ENCODE peak calls at places on chromosomes 1 and 21, in eight cellular contexts. One of them, this sample, is unnamed.

GRCh38 chr1:2803086-2803930 is 1.8 kb upstream of the TTC34 start:
- DNase-seq in astrocyte of the spinal cord: no peak
- DNase-seq in aorta: peak
- DNase-seq in endodermal cell: no peak
- DNase-seq in foreskin fibroblast: no peak
- DNase-seq in K562: no peak
- DNase-seq in GM23338: no peak
- DNase-seq in pancreas: peak
- DNase-seq in this sample: no peak

GRCh38 chr1:153345187-153346066 is 3.2 kb downstream of the PGLYRP4 start:
- DNase-seq in astrocyte of the spinal cord: no peak
- DNase-seq in aorta: no peak
- DNase-seq in endodermal cell: no peak
- DNase-seq in foreskin fibroblast: no peak
- DNase-seq in K562: no peak
- DNase-seq in GM23338: no peak
- DNase-seq in pancreas: no peak
- DNase-seq in this sample: no peak

GRCh38 chr1:43492816-43493215 is 37.9 kb upstream of the PTPRF start:
- DNase-seq in astrocyte of the spinal cord: no peak
- DNase-seq in aorta: no peak
- DNase-seq in endodermal cell: no peak
- DNase-seq in foreskin fibroblast: peak
- DNase-seq in K562: no peak
- DNase-seq in GM23338: no peak
- DNase-seq in pancreas: no peak
- DNase-seq in this sample: no peak

GRCh38 chr1:63624911-63625310 is 31.7 kb downstream of the PGM1 start:
- DNase-seq in astrocyte of the spinal cord: peak
- DNase-seq in aorta: no peak
- DNase-seq in endodermal cell: no peak
- DNase-seq in foreskin fibroblast: peak
- DNase-seq in K562: no peak
- DNase-seq in GM23338: no peak
- DNase-seq in pancreas: no peak
- DNase-seq in this sample: no peak

GRCh38 chr1:185537601-185538000 is 196.6 kb upstream of the HMCN1 start:
- DNase-seq in astrocyte of the spinal cord: no peak
- DNase-seq in aorta: no peak
- DNase-seq in endodermal cell: no peak
- DNase-seq in foreskin fibroblast: no peak
- DNase-seq in K562: no peak
- DNase-seq in GM23338: no peak
- DNase-seq in pancreas: no peak
- DNase-seq in this sample: no peak

GRCh38 chr1:90339822-90340221 is 344.9 kb downstream of the ZNF326 start:
- DNase-seq in astrocyte of the spinal cord: no peak
- DNase-seq in aorta: no peak
- DNase-seq in endodermal cell: no peak
- DNase-seq in foreskin fibroblast: no peak
- DNase-seq in K562: no peak
- DNase-seq in GM23338: no peak
- DNase-seq in pancreas: no peak
- DNase-seq in this sample: no peak

GRCh38 chr1:33152685-33153432 is 29.0 kb downstream of the TRIM62 start:
- DNase-seq in astrocyte of the spinal cord: peak
- DNase-seq in aorta: peak
- DNase-seq in endodermal cell: peak
- DNase-seq in foreskin fibroblast: peak
- DNase-seq in K562: no peak
- DNase-seq in GM23338: peak
- DNase-seq in pancreas: no peak
- DNase-seq in this sample: no peak

GRCh38 chr1:201268604-201269151 is 14.6 kb upstream of the PKP1 start:
- DNase-seq in astrocyte of the spinal cord: peak
- DNase-seq in aorta: no peak
- DNase-seq in endodermal cell: peak
- DNase-seq in foreskin fibroblast: peak
- DNase-seq in K562: no peak
- DNase-seq in GM23338: no peak
- DNase-seq in pancreas: peak
- DNase-seq in this sample: peak

GRCh38 chr1:43822040-43822439 is 111.6 kb upstream of the ARTN start:
- DNase-seq in astrocyte of the spinal cord: peak
- DNase-seq in aorta: no peak
- DNase-seq in endodermal cell: no peak
- DNase-seq in foreskin fibroblast: peak
- DNase-seq in K562: no peak
- DNase-seq in GM23338: peak
- DNase-seq in pancreas: no peak
- DNase-seq in this sample: peak

GRCh38 chr1:156025873-156026272 is 5.1 kb upstream of the SSR2 start:
- DNase-seq in astrocyte of the spinal cord: peak
- DNase-seq in aorta: no peak
- DNase-seq in endodermal cell: peak
- DNase-seq in foreskin fibroblast: peak
- DNase-seq in K562: peak
- DNase-seq in GM23338: peak
- DNase-seq in pancreas: peak
- DNase-seq in this sample: no peak

GRCh38 chr1:245108251-245108650 is 46.5 kb upstream of the KIF26B start:
- DNase-seq in astrocyte of the spinal cord: no peak
- DNase-seq in aorta: no peak
- DNase-seq in endodermal cell: no peak
- DNase-seq in foreskin fibroblast: no peak
- DNase-seq in K562: no peak
- DNase-seq in GM23338: no peak
- DNase-seq in pancreas: no peak
- DNase-seq in this sample: no peak

GRCh38 chr1:198929961-198930599 is 291.2 kb downstream of the PTPRC start:
- DNase-seq in astrocyte of the spinal cord: peak
- DNase-seq in aorta: no peak
- DNase-seq in endodermal cell: no peak
- DNase-seq in foreskin fibroblast: peak
- DNase-seq in K562: no peak
- DNase-seq in GM23338: peak
- DNase-seq in pancreas: no peak
- DNase-seq in this sample: no peak

GRCh38 chr1:231139125-231139649 is 22.7 kb upstream of the TRIM67 start:
- DNase-seq in astrocyte of the spinal cord: peak
- DNase-seq in aorta: no peak
- DNase-seq in endodermal cell: no peak
- DNase-seq in foreskin fibroblast: peak
- DNase-seq in K562: no peak
- DNase-seq in GM23338: no peak
- DNase-seq in pancreas: no peak
- DNase-seq in this sample: peak

GRCh38 chr1:165960136-165960535 is 132.7 kb downstream of the UCK2 start:
- DNase-seq in astrocyte of the spinal cord: no peak
- DNase-seq in aorta: no peak
- DNase-seq in endodermal cell: no peak
- DNase-seq in foreskin fibroblast: peak
- DNase-seq in K562: no peak
- DNase-seq in GM23338: no peak
- DNase-seq in pancreas: no peak
- DNase-seq in this sample: no peak

GRCh38 chr1:115277276-115277675 is 60.8 kb downstream of the NGF start:
- DNase-seq in astrocyte of the spinal cord: peak
- DNase-seq in aorta: no peak
- DNase-seq in endodermal cell: no peak
- DNase-seq in foreskin fibroblast: peak
- DNase-seq in K562: no peak
- DNase-seq in GM23338: no peak
- DNase-seq in pancreas: no peak
- DNase-seq in this sample: no peak

GRCh38 chr21:16195896-16196443 is 466.2 kb downstream of the USP25 start:
- DNase-seq in astrocyte of the spinal cord: peak
- DNase-seq in aorta: no peak
- DNase-seq in endodermal cell: no peak
- DNase-seq in foreskin fibroblast: peak
- DNase-seq in K562: no peak
- DNase-seq in GM23338: no peak
- DNase-seq in pancreas: no peak
- DNase-seq in this sample: no peak

GRCh38 chr21:43726686-43727570 is 8.0 kb downstream of the PDXK start:
- DNase-seq in astrocyte of the spinal cord: no peak
- DNase-seq in aorta: peak
- DNase-seq in endodermal cell: peak
- DNase-seq in foreskin fibroblast: no peak
- DNase-seq in K562: no peak
- DNase-seq in GM23338: no peak
- DNase-seq in pancreas: peak
- DNase-seq in this sample: no peak

GRCh38 chr1:160085686-160086089 is 4.3 kb downstream of the KCNJ9 start:
- DNase-seq in astrocyte of the spinal cord: peak
- DNase-seq in aorta: peak
- DNase-seq in endodermal cell: peak
- DNase-seq in foreskin fibroblast: peak
- DNase-seq in K562: peak
- DNase-seq in GM23338: peak
- DNase-seq in pancreas: peak
- DNase-seq in this sample: no peak

GRCh38 chr1:183246436-183246835 is 60.4 kb downstream of the LAMC2 start:
- DNase-seq in astrocyte of the spinal cord: no peak
- DNase-seq in aorta: no peak
- DNase-seq in endodermal cell: no peak
- DNase-seq in foreskin fibroblast: no peak
- DNase-seq in K562: no peak
- DNase-seq in GM23338: no peak
- DNase-seq in pancreas: no peak
- DNase-seq in this sample: no peak

GRCh38 chr1:245129811-245130210 is 25.0 kb upstream of the KIF26B start:
- DNase-seq in astrocyte of the spinal cord: peak
- DNase-seq in aorta: peak
- DNase-seq in endodermal cell: no peak
- DNase-seq in foreskin fibroblast: no peak
- DNase-seq in K562: no peak
- DNase-seq in GM23338: no peak
- DNase-seq in pancreas: no peak
- DNase-seq in this sample: no peak

GRCh38 chr1:77484334-77484733 is 198.1 kb downstream of the ZZZ3 start:
- DNase-seq in astrocyte of the spinal cord: no peak
- DNase-seq in aorta: no peak
- DNase-seq in endodermal cell: no peak
- DNase-seq in foreskin fibroblast: no peak
- DNase-seq in K562: no peak
- DNase-seq in GM23338: no peak
- DNase-seq in pancreas: no peak
- DNase-seq in this sample: no peak

DNA sequence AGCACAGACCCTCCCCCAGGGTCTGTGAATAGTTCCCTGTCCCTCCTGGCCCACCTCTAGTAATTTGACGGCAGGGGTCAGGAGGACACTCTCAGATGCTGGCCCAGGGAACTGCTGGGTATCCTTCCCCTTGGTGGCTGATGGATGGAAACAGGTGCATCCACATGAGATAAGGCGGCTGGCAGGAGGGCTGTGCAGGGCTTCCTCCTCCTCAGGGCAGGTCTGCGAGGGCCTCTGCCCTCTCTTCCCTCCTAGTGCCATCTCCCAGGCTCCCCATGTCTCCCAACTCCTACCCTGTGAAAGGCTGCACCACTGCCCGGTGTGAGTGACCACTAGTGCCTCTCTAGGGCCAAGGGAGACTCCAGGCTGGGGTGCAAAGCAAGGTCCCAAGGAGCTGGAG is 123.9 kb downstream of the GLIS1 start:
- DNase-seq in astrocyte of the spinal cord: no peak
- DNase-seq in aorta: peak
- DNase-seq in endodermal cell: peak
- DNase-seq in foreskin fibroblast: no peak
- DNase-seq in K562: no peak
- DNase-seq in GM23338: no peak
- DNase-seq in pancreas: peak
- DNase-seq in this sample: no peak
- H3K4me3 ChIP-seq in astrocyte of the spinal cord: no peak
- H3K4me3 ChIP-seq in aorta: no peak
- H3K4me3 ChIP-seq in endodermal cell: no peak
- H3K4me3 ChIP-seq in foreskin fibroblast: no peak
- H3K4me3 ChIP-seq in K562: no peak
- H3K4me3 ChIP-seq in GM23338: no peak
- H3K4me3 ChIP-seq in pancreas: no peak
- H3K4me3 ChIP-seq in this sample: no peak

GRCh38 chr1:942411-942821 is 16.6 kb downstream of the NOC2L start:
- DNase-seq in astrocyte of the spinal cord: peak
- DNase-seq in aorta: no peak
- DNase-seq in endodermal cell: peak
- DNase-seq in foreskin fibroblast: peak
- DNase-seq in K562: peak
- DNase-seq in GM23338: peak
- DNase-seq in pancreas: no peak
- DNase-seq in this sample: no peak
- H3K4me3 ChIP-seq in astrocyte of the spinal cord: peak
- H3K4me3 ChIP-seq in aorta: no peak
- H3K4me3 ChIP-seq in endodermal cell: peak
- H3K4me3 ChIP-seq in foreskin fibroblast: peak
- H3K4me3 ChIP-seq in K562: peak
- H3K4me3 ChIP-seq in GM23338: peak
- H3K4me3 ChIP-seq in pancreas: no peak
- H3K4me3 ChIP-seq in this sample: peak

DNA sequence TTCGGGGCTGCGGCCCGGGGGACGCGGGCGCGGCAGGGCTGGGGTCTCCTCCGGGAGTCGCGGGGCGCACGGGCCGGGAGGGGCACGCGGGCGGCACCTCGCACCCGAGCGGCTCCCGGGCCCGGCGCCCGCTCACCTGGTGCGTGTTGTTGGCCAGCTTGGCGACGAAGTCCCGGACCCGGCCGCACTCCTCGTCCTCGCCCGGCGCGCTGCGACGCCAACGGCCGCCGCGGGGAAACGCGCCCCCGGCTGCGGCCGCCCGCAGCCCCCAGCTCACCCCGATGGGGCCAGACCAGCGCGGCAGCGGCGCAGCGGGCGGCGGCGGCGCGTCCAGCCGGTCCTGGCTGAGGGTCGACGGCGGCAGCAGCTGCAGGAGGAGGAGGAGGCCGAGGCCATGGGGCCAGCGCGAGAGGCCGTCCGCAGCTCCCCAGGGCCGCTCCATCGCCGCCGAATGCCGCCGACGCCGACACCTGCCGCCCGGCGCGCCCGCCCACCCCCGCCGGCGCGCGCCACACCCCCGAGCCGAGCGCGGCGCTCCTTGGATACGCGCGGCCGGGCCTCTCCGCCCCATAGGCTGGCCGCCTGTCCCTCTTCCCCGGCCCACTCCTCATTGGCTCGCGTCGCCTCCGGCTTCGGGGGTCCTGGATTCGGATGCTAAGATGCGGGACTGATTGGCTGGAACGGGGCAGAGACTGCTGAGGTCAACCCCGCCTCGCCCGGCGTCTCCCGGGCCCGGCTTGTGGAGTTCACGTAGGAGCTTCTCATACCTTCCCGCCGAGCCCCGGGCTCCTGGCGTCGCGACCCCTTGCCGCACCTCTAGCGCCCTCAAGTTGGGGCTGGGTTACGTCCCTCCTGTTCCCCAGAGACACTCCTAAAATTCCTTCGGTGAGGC is at the start of gene SORT1:
- DNase-seq in astrocyte of the spinal cord: peak
- DNase-seq in aorta: peak
- DNase-seq in endodermal cell: peak
- DNase-seq in foreskin fibroblast: peak
- DNase-seq in K562: peak
- DNase-seq in GM23338: peak
- DNase-seq in pancreas: peak
- DNase-seq in this sample: peak
- H3K4me3 ChIP-seq in astrocyte of the spinal cord: peak
- H3K4me3 ChIP-seq in aorta: peak
- H3K4me3 ChIP-seq in endodermal cell: peak
- H3K4me3 ChIP-seq in foreskin fibroblast: peak
- H3K4me3 ChIP-seq in K562: peak
- H3K4me3 ChIP-seq in GM23338: peak
- H3K4me3 ChIP-seq in pancreas: peak
- H3K4me3 ChIP-seq in this sample: peak

GRCh38 chr1:154968731-154969130 is 1.8 kb downstream of the SHC1 start:
- DNase-seq in astrocyte of the spinal cord: no peak
- DNase-seq in aorta: no peak
- DNase-seq in endodermal cell: no peak
- DNase-seq in foreskin fibroblast: no peak
- DNase-seq in K562: no peak
- DNase-seq in GM23338: no peak
- DNase-seq in pancreas: no peak
- DNase-seq in this sample: no peak
- H3K4me3 ChIP-seq in astrocyte of the spinal cord: peak
- H3K4me3 ChIP-seq in aorta: no peak
- H3K4me3 ChIP-seq in endodermal cell: peak
- H3K4me3 ChIP-seq in foreskin fibroblast: peak
- H3K4me3 ChIP-seq in K562: no peak
- H3K4me3 ChIP-seq in GM23338: peak
- H3K4me3 ChIP-seq in pancreas: no peak
- H3K4me3 ChIP-seq in this sample: peak

This sample was measured in BJ.